ENCODE peak calls at places on chromosomes 13 and 19, in five cellular contexts. B, N, J, H and X are unnamed samples.
A peak's percentile ranks its signal among the peaks of the same experiment; 100 is the strongest.

GRCh38 chr13:66635526-66635925 is 594.6 kb downstream of the PCDH9 start:
- DNase-seq in B (no peak), N (no peak), J (peak; percentile 88), H (no peak), X (no peak)

GRCh38 chr19:4034048-4035017 is 26.8 kb downstream of the PIAS4 start:
- DNase-seq in B (no peak), N (no peak), J (no peak), H (no peak), X (no peak)

GRCh38 chr19:29547361-29547960 is 21.7 kb downstream of the VSTM2B start:
- DNase-seq in B (no peak), N (no peak), J (no peak), H (no peak), X (no peak)

GRCh38 chr19:4328243-4328990 is 10.2 kb downstream of the STAP2 start:
- DNase-seq in B (peak; percentile 90), N (peak; percentile 22), J (peak; percentile 19), H (peak; percentile 98), X (no peak)

GRCh38 chr13:44326961-44327360 is 46.7 kb upstream of the SERP2 start:
- DNase-seq in B (no peak), N (no peak), J (no peak), H (no peak), X (no peak)

GRCh38 chr13:113291997-113292862 is 4.8 kb upstream of the LAMP1 start:
- DNase-seq in B (peak; percentile 28), N (no peak), J (no peak), H (no peak), X (peak; percentile 56)

GRCh38 chr19:10895363-10895762 is 24.0 kb downstream of the CARM1 start:
- DNase-seq in B (no peak), N (no peak), J (no peak), H (no peak), X (no peak)

GRCh38 chr19:40273469-40274360 is 11.4 kb downstream of the AKT2 start:
- DNase-seq in B (no peak), N (no peak), J (no peak), H (no peak), X (no peak)

GRCh38 chr13:112363867-112364528 is 12.2 kb upstream of the SPACA7 start:
- DNase-seq in B (no peak), N (no peak), J (no peak), H (no peak), X (no peak)

GRCh38 chr19:18306209-18306902 is 16.5 kb downstream of the LSM4 start:
- DNase-seq in B (no peak), N (peak; percentile 64), J (no peak), H (no peak), X (no peak)

GRCh38 chr13:110538632-110539031 is 22.9 kb downstream of the RAB20 start:
- DNase-seq in B (peak; percentile 38), N (no peak), J (no peak), H (peak; percentile 40), X (peak; percentile 52)

GRCh38 chr13:43232866-43233265 is 209.5 kb downstream of the DNAJC15 start:
- DNase-seq in B (no peak), N (no peak), J (peak; percentile 19), H (no peak), X (no peak)

GRCh38 chr13:44651724-44652123 is 75.6 kb upstream of the TSC22D1 start:
- DNase-seq in B (no peak), N (no peak), J (no peak), H (no peak), X (no peak)

GRCh38 chr13:59111711-59112110 is 1052.0 kb downstream of the DIAPH3 start:
- DNase-seq in B (no peak), N (no peak), J (peak; percentile 54), H (no peak), X (no peak)

GRCh38 chr13:49369876-49370275 is 74.0 kb downstream of the CAB39L start:
- DNase-seq in B (no peak), N (no peak), J (no peak), H (no peak), X (no peak)

GRCh38 chr19:29277107-29277506 is 64.2 kb upstream of the UQCRFS1 start:
- DNase-seq in B (no peak), N (peak; percentile 72), J (peak; percentile 71), H (peak; percentile 83), X (no peak)

GRCh38 chr19:50943074-50943828 is 9.6 kb downstream of the KLK5 start:
- DNase-seq in B (no peak), N (no peak), J (no peak), H (no peak), X (no peak)